ENCODE peak calls at places on chromosomes 2 and 18, in ten cellular contexts. L is spleen, Z is HCT116, P is stomach, H is endothelial cell of umbilical vein, B is transverse colon, T is sigmoid colon, K is prostate gland, Q is vagina, I is suprapubic skin. X is an unnamed sample. For H3K4me1, the result is how much of the 10 kb centered on the place peaks cover.

GRCh38 chr2:104847821-104848160 is 6.1 kb upstream of the POU3F3 start:
- DNase-seq in L (no peak), Z (no peak), B (no peak), P (no peak), I (no peak), K (no peak), Q (no peak), H (no peak), T (no peak), X (no peak)

GRCh38 chr18:73973972-73974371 is 173.7 kb downstream of the FBXO15 start:
- DNase-seq in T (no peak), K (no peak), B (no peak), H (no peak), P (no peak), Z (no peak), Q (no peak), L (no peak), I (no peak), X (no peak)

GRCh38 chr2:9820020-9820973 is 23.0 kb upstream of the TAF1B start:
- DNase-seq in Z (no peak), P (no peak), B (no peak), I (no peak), L (no peak), K (no peak), H (no peak), Q (peak), T (no peak), X (no peak)

GRCh38 chr2:25976884-25977741 is 5.2 kb downstream of the KIF3C start:
- DNase-seq in I (no peak), K (no peak), Z (no peak), Q (no peak), P (no peak), B (no peak), H (peak), T (no peak), L (peak), X (no peak)

GRCh38 chr2:166593403-166593802 is 99.4 kb upstream of the SCN7A start:
- DNase-seq in Z (no peak), P (no peak), Q (no peak), I (no peak), B (no peak), T (no peak), H (peak), L (no peak), K (no peak), X (no peak)

GRCh38 chr18:57913686-57914085 is 110.6 kb upstream of the ATP8B1 start:
- DNase-seq in P (no peak), Q (no peak), I (no peak), Z (no peak), H (no peak), L (no peak), T (no peak), B (no peak), K (no peak), X (no peak)

GRCh38 chr2:96174251-96175144 is 29.3 kb upstream of the DUSP2 start:
- DNase-seq in K (peak), T (no peak), H (peak), Z (peak), P (peak), I (no peak), L (peak), Q (no peak), B (peak), X (peak)

GRCh38 chr18:31574359-31574758 is 17.3 kb upstream of the TTR start:
- DNase-seq in T (no peak), I (no peak), Z (no peak), L (no peak), H (no peak), P (no peak), B (no peak), Q (no peak), K (no peak), X (no peak)

GRCh38 chr2:63888053-63888452 is 46.4 kb downstream of the UGP2 start:
- DNase-seq in I (no peak), K (no peak), Q (no peak), H (no peak), P (no peak), Z (no peak), L (no peak), T (no peak), B (no peak), X (no peak)

GRCh38 chr2:188894028-188894427 is 80.1 kb upstream of the COL3A1 start:
- DNase-seq in Z (no peak), L (no peak), I (no peak), Q (no peak), H (no peak), B (no peak), K (no peak), P (no peak), T (no peak), X (no peak)

GRCh38 chr2:37650548-37651101 is 20.8 kb downstream of the CDC42EP3 start:
- DNase-seq in Q (no peak), T (no peak), P (no peak), Z (no peak), I (no peak), K (no peak), L (no peak), H (no peak), B (no peak), X (no peak)

GRCh38 chr18:49949991-49950395 is 136.7 kb upstream of the ACAA2 start:
- DNase-seq in P (no peak), Z (no peak), B (no peak), L (no peak), Q (no peak), H (no peak), I (no peak), T (no peak), K (no peak), X (no peak)

GRCh38 chr18:63162271-63163014 is 157.1 kb downstream of the BCL2 start:
- DNase-seq in H (no peak), K (no peak), Z (no peak), Q (no peak), I (no peak), B (peak), T (no peak), P (peak), L (peak), X (no peak)

GRCh38 chr2:72210470-72210869 is 62.8 kb upstream of the CYP26B1 start:
- DNase-seq in I (no peak), Z (no peak), B (peak), H (no peak), T (no peak), P (no peak), K (no peak), L (no peak), Q (no peak), X (no peak)

GRCh38 chr18:58241877-58242276 is 197.9 kb downstream of the NEDD4L start:
- DNase-seq in I (no peak), P (no peak), H (no peak), L (no peak), K (no peak), T (no peak), B (no peak), Z (no peak), Q (no peak), X (no peak)

GRCh38 chr2:101517753-101518152 is 42.8 kb upstream of the RFX8 start:
- DNase-seq in L (no peak), H (no peak), I (no peak), B (no peak), P (no peak), Z (no peak), T (no peak), Q (no peak), K (no peak), X (no peak)

GRCh38 chr2:128617661-128618060 is 299.0 kb upstream of the HS6ST1 start:
- DNase-seq in H (no peak), K (no peak), Q (no peak), T (no peak), I (no peak), B (no peak), L (peak), Z (no peak), P (no peak), X (no peak)

GRCh38 chr2:1553671-1554295 is 140.5 kb downstream of the TPO start:
- DNase-seq in L (peak), Q (no peak), K (no peak), I (no peak), Z (peak), B (no peak), H (no peak), T (no peak), P (no peak), X (no peak)

GRCh38 chr2:23404426-23404825 is 19.4 kb downstream of the KLHL29 start:
- DNase-seq in B (peak), H (peak), T (peak), Z (no peak), I (no peak), L (peak), P (no peak), K (peak), Q (no peak), X (peak)

GRCh38 chr18:26821181-26821580 is 44.3 kb downstream of the AQP4 start:
- DNase-seq in Z (no peak), T (no peak), B (no peak), P (no peak), I (no peak), H (no peak), K (no peak), Q (no peak), L (no peak), X (no peak)

GRCh38 chr2:100537918-100538317 is 24.9 kb upstream of the PDCL3 start:
- DNase-seq in L (no peak), T (no peak), Z (no peak), Q (no peak), K (no peak), I (no peak), B (no peak), P (no peak), H (no peak), X (no peak)

GRCh38 chr2:84906900-84907714 is 1.7 kb downstream of the TMSB10 start:
- DNase-seq in I (no peak), Z (peak), P (no peak), H (peak), K (no peak), B (peak), Q (no peak), T (peak), L (peak), X (no peak)

GRCh38 chr2:108858894-108859293 is 72.3 kb downstream of the CCDC138 start:
- DNase-seq in H (no peak), Z (no peak), T (no peak), K (no peak), L (no peak), P (no peak), I (no peak), Q (no peak), B (no peak), X (no peak)

GRCh38 chr2:71697106-71698010 is 244.0 kb downstream of the DYSF start:
- DNase-seq in H (no peak), B (peak), P (no peak), K (no peak), T (peak), I (no peak), L (peak), Q (no peak), Z (no peak), X (no peak)

GRCh38 chr2:52918551-52918950 is 849.1 kb upstream of the CHAC2 start:
- DNase-seq in K (no peak), Q (no peak), I (no peak), Z (no peak), P (no peak), L (no peak), H (no peak), T (no peak), B (no peak), X (no peak)

GRCh38 chr2:38653715-38654494 is 12.0 kb upstream of the GALM start:
- DNase-seq in I (no peak), T (no peak), Q (no peak), Z (no peak), H (no peak), K (no peak), B (no peak), L (no peak), P (no peak), X (no peak)

GRCh38 chr2:219957815-219958214 is 330.4 kb downstream of the SLC4A3 start:
- DNase-seq in L (no peak), K (no peak), H (no peak), T (no peak), Q (no peak), I (no peak), P (no peak), B (no peak), Z (no peak), X (no peak)

GRCh38 chr2:201854841-201855240 is 48.5 kb downstream of the CDK15 start:
- DNase-seq in I (no peak), K (no peak), Z (no peak), T (no peak), Q (no peak), L (no peak), H (no peak), P (no peak), B (no peak), X (no peak)

GRCh38 chr18:45056907-45057306 is 376.2 kb downstream of the SETBP1 start:
- DNase-seq in T (no peak), Q (no peak), H (no peak), K (no peak), L (no peak), P (no peak), B (no peak), Z (no peak), I (no peak), X (no peak)

GRCh38 chr2:217431577-217432269 is 571.1 kb downstream of the TNS1 start:
- DNase-seq in Q (no peak), Z (no peak), I (no peak), B (no peak), T (no peak), P (no peak), L (no peak), H (no peak), K (no peak), X (no peak)
- H3K4me1 ChIP-seq in Q (under half), Z (under half), I (under half), B (under half), T (half or more), P (half or more), L (under half), H (under half), K (under half), X (under half)

GRCh38 chr2:67050621-67051020 is 346.5 kb upstream of the ETAA1 start:
- DNase-seq in P (no peak), Q (no peak), I (no peak), H (no peak), B (no peak), L (no peak), K (no peak), Z (no peak), T (no peak), X (no peak)

GRCh38 chr2:67046568-67046967 is 350.6 kb upstream of the ETAA1 start:
- DNase-seq in L (no peak), Z (no peak), H (no peak), I (no peak), Q (no peak), K (no peak), B (no peak), T (no peak), P (no peak), X (no peak)

GRCh38 chr2:67043781-67044478 is 353.2 kb upstream of the ETAA1 start:
- DNase-seq in P (no peak), Z (no peak), B (no peak), L (no peak), I (no peak), H (no peak), T (no peak), Q (no peak), K (no peak), X (no peak)

GRCh38 chr2:67048314-67048713 is 348.8 kb upstream of the ETAA1 start:
- DNase-seq in L (no peak), T (no peak), I (no peak), P (no peak), Q (no peak), H (no peak), Z (no peak), K (no peak), B (no peak), X (no peak)
- TF ChIP-seq POLR2AphosphoS5 in L (no peak), T (no peak), I (no peak), P (no peak), Q (no peak), H (no peak), Z (no peak), K (no peak), B (no peak), X (no peak)

DNA sequence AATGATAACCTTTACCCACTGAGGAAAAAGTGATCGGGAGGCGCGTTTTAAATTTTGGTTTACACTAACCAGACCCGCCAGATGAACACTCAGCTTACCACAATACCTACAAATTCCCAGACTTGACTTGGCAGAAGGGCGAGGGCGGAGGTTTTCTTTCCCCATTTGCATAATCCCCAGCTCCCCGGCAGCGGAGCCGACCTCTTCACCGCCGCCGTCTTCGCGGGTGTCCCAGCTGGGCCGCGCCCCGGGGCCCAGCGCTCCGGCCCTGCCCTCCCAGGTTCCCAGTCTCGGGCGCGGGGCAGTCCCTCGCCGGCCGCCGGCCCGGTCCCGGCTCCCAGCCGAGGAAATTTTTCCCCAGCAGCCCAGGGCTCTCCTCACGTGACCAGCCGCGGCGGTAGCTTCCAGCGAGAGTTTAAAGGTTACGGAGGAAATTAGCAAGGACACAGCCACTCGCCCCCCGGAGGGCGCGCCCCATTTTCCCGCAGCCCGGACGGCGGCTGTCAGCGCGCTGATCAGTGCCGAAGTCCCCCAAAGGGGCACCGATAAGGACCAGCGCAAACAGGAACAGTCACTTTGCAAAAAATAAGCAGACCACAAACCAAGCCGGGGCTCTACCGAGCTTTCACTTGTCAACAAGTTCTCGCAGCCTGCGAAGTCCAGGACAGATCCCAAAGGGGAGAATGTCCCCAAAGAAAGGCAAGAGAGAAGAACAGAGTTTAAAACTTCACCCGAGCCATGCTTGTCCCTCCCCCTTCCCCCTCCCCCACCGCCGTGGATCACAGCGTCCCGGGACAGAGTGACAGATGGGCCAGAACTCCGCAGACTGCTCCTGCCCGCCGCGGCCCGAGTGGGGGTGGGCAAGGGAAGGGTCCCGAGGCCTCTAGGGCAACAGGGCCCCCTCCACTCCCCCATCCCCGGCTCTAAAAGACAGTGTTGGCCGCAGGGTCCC is 1.3 kb upstream of the PRKCE start:
- DNase-seq in L (peak), B (peak), T (peak), P (peak), H (peak), Q (no peak), I (peak), Z (no peak), K (peak), X (no peak)
- H3K27ac ChIP-seq in L (peak), B (peak), T (peak), P (peak), H (peak), Q (peak), I (peak), Z (peak), K (peak), X (peak)

GRCh38 chr2:20670315-20671035 is 3.5 kb downstream of the GDF7 start:
- DNase-seq in H (no peak), Q (no peak), P (no peak), Z (no peak), K (no peak), I (no peak), T (no peak), L (no peak), B (no peak), X (no peak)
- H3K4me1 ChIP-seq in H (under half), Q (under half), P (half or more), Z (under half), K (under half), I (under half), T (under half), L (half or more), B (under half), X (under half)

GRCh38 chr18:12014976-12015696 is 33.8 kb downstream of the IMPA2 start:
- DNase-seq in K (no peak), H (no peak), I (no peak), T (peak), L (peak), Z (no peak), Q (no peak), P (no peak), B (no peak), X (no peak)

GRCh38 chr18:12014521-12014920 is 33.2 kb downstream of the IMPA2 start:
- DNase-seq in B (no peak), L (peak), P (no peak), Z (no peak), H (no peak), T (no peak), K (no peak), I (no peak), Q (no peak), X (no peak)

GRCh38 chr18:12014091-12014490 is 32.8 kb downstream of the IMPA2 start:
- DNase-seq in K (no peak), L (peak), B (no peak), I (no peak), T (no peak), Z (no peak), H (no peak), Q (no peak), P (no peak), X (no peak)

GRCh38 chr18:12017079-12017478 is 35.8 kb downstream of the IMPA2 start:
- DNase-seq in T (peak), P (no peak), B (no peak), K (no peak), Z (no peak), Q (no peak), L (peak), H (no peak), I (no peak), X (no peak)

DNA sequence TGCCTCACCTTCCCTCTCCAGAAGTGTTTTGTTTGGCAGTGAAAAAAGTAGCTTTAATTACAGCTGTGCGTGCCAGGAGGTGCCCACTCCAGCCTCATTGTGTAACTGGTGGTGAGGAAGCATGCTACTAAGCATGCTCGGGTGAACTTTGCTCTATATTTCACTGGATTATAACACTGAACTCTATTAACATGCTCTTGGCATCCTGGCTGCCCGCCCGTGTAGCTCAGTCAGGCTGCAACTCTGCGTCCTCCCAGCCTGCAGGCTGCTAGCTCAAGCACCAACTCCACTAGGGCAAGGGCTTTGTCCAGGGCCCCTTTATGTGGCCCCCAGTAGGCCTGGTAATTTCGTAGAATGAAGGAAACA is 34.4 kb downstream of the IMPA2 start:
- DNase-seq in P (peak), I (no peak), B (peak), T (peak), L (peak), Q (no peak), K (peak), Z (no peak), H (peak), X (no peak)
- TF ChIP-seq POLR2AphosphoS5 in P (peak), I (no peak), B (peak), T (no peak), L (no peak), Q (no peak), K (no peak), Z (no peak), H (no peak), X (no peak)

DNA sequence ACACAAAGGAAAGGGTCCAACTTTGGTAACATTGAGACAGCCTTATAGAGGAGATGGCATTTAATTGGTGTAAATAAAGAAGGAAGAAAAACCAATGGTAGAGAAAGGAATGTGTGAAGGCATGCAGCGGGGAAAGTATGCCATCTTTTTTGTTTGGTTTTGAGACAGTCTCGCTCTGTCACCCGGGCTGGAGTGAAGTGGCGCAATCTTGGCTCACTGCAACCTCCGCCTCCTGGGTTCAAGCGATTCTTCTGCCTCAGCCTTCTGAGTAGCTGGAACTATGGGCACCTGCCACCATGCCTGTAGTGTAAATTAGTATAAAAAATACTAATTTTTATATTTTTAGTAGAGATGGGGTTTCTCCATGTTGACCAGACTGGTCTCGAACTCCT is 6.4 kb downstream of the RIOK3 start:
- DNase-seq in Z (no peak), P (no peak), H (no peak), L (no peak), T (no peak), K (no peak), I (no peak), B (no peak), Q (no peak), X (no peak)
- H3K27ac ChIP-seq in Z (no peak), P (no peak), H (no peak), L (peak), T (no peak), K (no peak), I (no peak), B (peak), Q (no peak), X (no peak)

GRCh38 chr2:218896501-218897393 is 16.1 kb downstream of the WNT10A start:
- DNase-seq in P (peak), Z (no peak), K (no peak), I (no peak), L (peak), H (no peak), T (no peak), B (peak), Q (no peak), X (no peak)

GRCh38 chr2:218894168-218895157 is 13.8 kb downstream of the WNT10A start:
- DNase-seq in I (no peak), L (no peak), P (no peak), H (no peak), Q (no peak), Z (no peak), T (no peak), K (no peak), B (no peak), X (no peak)

GRCh38 chr2:218897394-218898108 is 16.9 kb downstream of the WNT10A start:
- DNase-seq in Z (no peak), B (no peak), L (peak), H (no peak), Q (no peak), P (no peak), T (no peak), I (no peak), K (no peak), X (no peak)

GRCh38 chr2:218895326-218895725 is 14.7 kb downstream of the WNT10A start:
- DNase-seq in T (no peak), B (no peak), Z (no peak), H (no peak), I (no peak), Q (no peak), P (no peak), L (no peak), K (no peak), X (no peak)

GRCh38 chr2:218895758-218896500 is 15.3 kb downstream of the WNT10A start:
- DNase-seq in P (no peak), L (no peak), H (no peak), Z (no peak), B (no peak), T (no peak), Q (no peak), K (no peak), I (no peak), X (no peak)
- H3K4me1 ChIP-seq in P (under half), L (half or more), H (under half), Z (half or more), B (under half), T (under half), Q (under half), K (under half), I (half or more), X (half or more)